ENCODE peak calls at places on chromosomes 16 and 17, in nine cellular contexts. K is fibroblast of lung, L is H1, I is aorta, J is uterus, H is right atrium auricular region, D is esophagus muscularis mucosa, N is lung, F is heart right ventricle. G is an unnamed sample.

GRCh38 chr16:72923757-72924156 is 124.2 kb downstream of the ZFHX3 start:
- DNase-seq in K (no peak), L (no peak), I (no peak), J (no peak), H (no peak), D (no peak), N (no peak), F (no peak), G (no peak)

GRCh38 chr16:49419016-49419415 is 45.4 kb downstream of the C16orf78 start:
- DNase-seq in K (no peak), L (no peak), I (no peak), J (no peak), H (no peak), D (no peak), N (no peak), F (no peak), G (no peak)

GRCh38 chr16:75044800-75045361 is 46.1 kb downstream of the ZNRF1 start:
- DNase-seq in K (peak; percentile 59), L (no peak), I (peak; percentile 63), J (peak; percentile 48), H (peak; percentile 69), D (no peak), N (peak; percentile 64), F (peak; percentile 22), G (no peak)

GRCh38 chr16:82236415-82236814 is 66.4 kb upstream of the MPHOSPH6 start:
- DNase-seq in K (no peak), L (no peak), I (no peak), J (no peak), H (no peak), D (no peak), N (no peak), F (no peak), G (no peak)

GRCh38 chr17:61135782-61136181 is 263.9 kb upstream of the TBX2 start:
- DNase-seq in K (no peak), L (no peak), I (no peak), J (no peak), H (no peak), D (no peak), N (no peak), F (peak; percentile 24), G (no peak)

GRCh38 chr16:29862884-29863668 is at the start of gene CDIPT:
- DNase-seq in K (peak; percentile 97), L (peak; percentile 91), I (peak; percentile 96), J (peak; percentile 95), H (peak; percentile 93), D (peak; percentile 97), N (peak; percentile 94), F (peak; percentile 91), G (peak; percentile 93)

GRCh38 chr17:42706732-42707131 is 24.4 kb downstream of the CNTNAP1 start:
- DNase-seq in K (no peak), L (no peak), I (no peak), J (no peak), H (no peak), D (no peak), N (no peak), F (no peak), G (peak; percentile 48)

GRCh38 chr17:39230361-39230760 is 4.6 kb upstream of the STAC2 start:
- DNase-seq in K (no peak), L (no peak), I (peak; percentile 3), J (no peak), H (no peak), D (no peak), N (no peak), F (no peak), G (no peak)

GRCh38 chr16:58815188-58815888 is 81.2 kb upstream of the GOT2 start:
- DNase-seq in K (peak; percentile 0), L (no peak), I (no peak), J (no peak), H (no peak), D (no peak), N (no peak), F (no peak), G (no peak)

GRCh38 chr16:27439273-27440018 is 37.5 kb downstream of the IL21R start:
- DNase-seq in K (no peak), L (no peak), I (no peak), J (no peak), H (no peak), D (no peak), N (no peak), F (no peak), G (no peak)

GRCh38 chr17:81440511-81441244 is 45.4 kb downstream of the BAHCC1 start:
- DNase-seq in K (no peak), L (peak; percentile 90), I (no peak), J (no peak), H (no peak), D (no peak), N (no peak), F (no peak), G (no peak)

GRCh38 chr17:41735744-41736143 is 1.3 kb upstream of the HAP1 start:
- DNase-seq in K (no peak), L (no peak), I (no peak), J (no peak), H (no peak), D (no peak), N (no peak), F (no peak), G (no peak)

GRCh38 chr16:87653234-87653633 is 50.9 kb downstream of the JPH3 start:
- DNase-seq in K (peak; percentile 3), L (no peak), I (no peak), J (no peak), H (no peak), D (no peak), N (no peak), F (no peak), G (no peak)

GRCh38 chr16:70749006-70749678 is 51.8 kb downstream of the VAC14 start:
- DNase-seq in K (no peak), L (no peak), I (no peak), J (no peak), H (no peak), D (no peak), N (no peak), F (no peak), G (no peak)

GRCh38 chr16:57061084-57061905 is 31.1 kb upstream of the CPNE2 start:
- DNase-seq in K (peak; percentile 34), L (no peak), I (peak; percentile 90), J (peak; percentile 75), H (peak; percentile 89), D (no peak), N (peak; percentile 78), F (peak; percentile 73), G (no peak)

GRCh38 chr17:7176870-7177209 is 2.3 kb downstream of the ASGR1 start:
- DNase-seq in K (no peak), L (no peak), I (no peak), J (no peak), H (no peak), D (no peak), N (no peak), F (no peak), G (no peak)

DNA sequence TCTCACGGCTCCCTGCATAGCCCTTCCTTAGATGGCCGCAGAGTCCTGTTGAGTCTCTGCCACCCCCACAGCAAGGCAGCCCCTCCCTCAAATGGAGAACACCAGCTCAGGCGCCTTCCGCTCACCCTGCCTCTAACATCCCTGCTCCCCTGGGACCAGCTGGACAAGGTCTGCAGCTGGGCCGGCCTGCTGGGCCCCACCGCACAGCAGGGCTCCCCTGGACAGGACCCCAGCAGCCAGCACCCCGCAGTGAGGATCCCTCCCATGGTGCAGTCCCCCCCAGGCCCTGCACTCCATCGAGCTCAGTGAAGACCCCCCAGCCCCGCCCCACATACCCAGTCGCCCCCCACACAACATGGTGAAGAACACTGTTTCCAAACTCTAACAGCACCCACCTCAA is 10.2 kb downstream of the ATP2A3 start:
- DNase-seq in K (no peak), L (no peak), I (no peak), J (no peak), H (no peak), D (no peak), N (no peak), F (no peak), G (no peak)
- H3K27ac ChIP-seq in K (no peak overlapping the region), L (no peak overlapping the region), I (no peak overlapping the region), J (no peak overlapping the region), H (no peak overlapping the region), D (no peak overlapping the region), N (no peak overlapping the region), F (no peak overlapping the region), G (no peak overlapping the region)

DNA sequence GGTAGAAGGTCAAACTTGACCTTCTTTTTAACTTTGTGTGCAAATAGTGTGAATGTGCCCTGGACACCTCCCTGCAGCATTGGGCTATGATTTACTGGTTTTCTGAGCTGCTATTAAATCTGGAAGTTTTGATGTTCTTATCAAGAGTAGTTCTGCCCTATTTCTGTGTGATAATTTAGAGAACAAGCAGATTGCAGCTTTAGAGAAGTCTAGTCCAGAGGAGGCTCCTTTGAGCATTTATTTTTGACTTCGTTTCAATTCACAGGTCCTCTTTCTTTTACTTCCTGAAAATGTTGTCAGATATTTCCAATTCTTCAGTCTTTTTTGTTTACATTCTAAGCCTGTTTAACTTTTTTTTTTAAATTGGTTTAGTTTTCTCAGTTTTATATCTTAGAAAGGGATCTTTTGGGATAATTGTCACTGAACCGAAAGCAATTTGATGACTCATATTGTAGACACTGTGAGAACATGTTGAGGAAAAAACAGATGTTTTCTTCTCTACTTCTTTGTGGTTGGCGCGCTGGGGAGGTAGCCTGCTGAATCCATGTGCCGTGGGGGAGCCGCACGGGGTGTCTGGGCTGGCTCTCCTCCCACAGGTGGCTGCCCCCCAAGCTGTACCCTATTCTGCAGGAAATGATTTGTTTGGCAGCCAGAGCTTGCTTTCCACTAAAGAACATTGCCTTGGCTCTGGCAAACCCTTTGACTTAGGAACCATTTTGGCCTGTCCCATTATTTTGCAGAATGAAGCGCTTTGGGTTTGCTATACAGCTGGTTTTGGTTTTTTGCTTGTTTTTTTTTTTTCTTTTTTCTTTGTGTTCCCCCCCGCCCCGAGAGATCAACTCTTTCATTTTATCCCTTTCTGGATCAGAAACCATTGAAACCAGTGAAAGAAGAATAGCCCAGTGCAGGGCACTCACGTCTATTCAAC is 53.4 kb downstream of the MFSD11 start:
- DNase-seq in K (peak; percentile 80), L (no peak), I (no peak), J (peak; percentile 19), H (no peak), D (no peak), N (no peak), F (peak; percentile 17), G (peak; percentile 61)
- H3K27ac ChIP-seq in K (peak overlapping the region; percentile 6), L (no peak overlapping the region), I (no peak overlapping the region), J (peak overlapping the region; percentile 65), H (no peak overlapping the region), D (peak overlapping the region; percentile 40), N (no peak overlapping the region), F (no peak overlapping the region), G (no peak overlapping the region)

DNA sequence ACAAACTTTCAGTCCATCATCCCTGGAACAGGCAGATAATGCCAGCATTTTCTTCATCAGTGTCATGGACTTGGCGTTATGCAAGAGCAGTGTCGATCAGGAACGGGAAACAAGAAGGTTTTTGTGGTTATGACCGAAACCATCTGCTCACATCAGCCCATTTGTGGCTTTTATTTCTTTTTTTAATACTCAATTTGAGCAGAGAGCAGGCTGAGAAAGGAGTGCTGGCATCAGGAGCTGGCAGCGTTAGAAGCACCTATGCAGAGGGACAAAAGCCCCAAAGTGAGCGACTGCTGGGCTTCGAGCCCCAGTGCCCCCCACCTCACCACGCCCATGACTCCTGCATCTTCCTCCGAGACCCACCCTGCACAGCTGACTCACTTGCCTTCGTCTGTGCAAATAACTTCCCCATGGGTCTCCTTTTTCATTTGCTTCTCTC is 16.2 kb upstream of the CD300E start:
- DNase-seq in K (no peak), L (no peak), I (no peak), J (no peak), H (no peak), D (no peak), N (no peak), F (no peak), G (no peak)
- H3K27ac ChIP-seq in K (no peak overlapping the region), L (no peak overlapping the region), I (no peak overlapping the region), J (no peak overlapping the region), H (no peak overlapping the region), D (no peak overlapping the region), N (no peak overlapping the region), F (no peak overlapping the region), G (no peak overlapping the region)

GRCh38 chr17:63775420-63775819 is 1.4 kb downstream of the DDX42 start:
- DNase-seq in K (peak; percentile 9), L (no peak), I (no peak), J (no peak), H (no peak), D (no peak), N (no peak), F (no peak), G (no peak)
- H3K27ac ChIP-seq in K (peak overlapping the region; percentile 100), L (no peak overlapping the region), I (no peak overlapping the region), J (peak overlapping the region; percentile 94), H (peak overlapping the region; percentile 98), D (peak overlapping the region; percentile 23), N (no peak overlapping the region), F (peak overlapping the region; percentile 96), G (peak overlapping the region; percentile 6)

G was measured in CD4-positive, alpha-beta T cell.